ENCODE peak calls at places on chromosomes 13 and 19, in nine cellular contexts. Z is anterior cingulate cortex; T is GM23338; S is osteocyte; L is retina; P is stimulated activated CD4-positive, alpha-beta T cell treated with anti-CD3 and anti-CD28 coated beads, Interleukin-1b, Interleukin-23, amount 100 ng/mL, for 24 hours; F is left cardiac atrium; O is CD8-positive, alpha-beta T cell; J is dorsolateral prefrontal cortex. K is an unnamed sample.

GRCh38 chr13:41668130-41668757 is 210.9 kb downstream of the RGCC start:
- DNase-seq in F (peak; percentile 31), P (no peak), Z (peak; percentile 36), L (peak; percentile 69), T (peak; percentile 91), S (no peak), O (peak; percentile 17), J (peak; percentile 44), K (no peak)

GRCh38 chr13:98223741-98224140 is 46.7 kb upstream of the RNF113B start:
- DNase-seq in L (no peak), T (no peak), O (no peak), S (no peak), P (no peak), J (no peak), F (no peak), Z (no peak), K (no peak)

GRCh38 chr13:111488466-111489132 is 168.2 kb downstream of the TEX29 start:
- DNase-seq in L (no peak), F (no peak), J (no peak), Z (no peak), S (peak; percentile 75), P (no peak), T (no peak), O (no peak), K (no peak)

GRCh38 chr13:40043759-40044158 is 388.3 kb downstream of the COG6 start:
- DNase-seq in S (no peak), Z (no peak), T (no peak), F (no peak), P (no peak), L (no peak), J (no peak), O (no peak), K (no peak)

GRCh38 chr13:30466841-30467252 is 1.1 kb upstream of the HMGB1 start:
- DNase-seq in O (no peak), L (no peak), Z (no peak), S (no peak), P (no peak), J (no peak), F (no peak), T (no peak), K (no peak)

GRCh38 chr19:45250216-45250831 is 747 bp upstream of the MARK4 start:
- DNase-seq in F (no peak), P (no peak), Z (no peak), T (peak; percentile 37), L (no peak), S (no peak), J (no peak), O (no peak), K (no peak)

GRCh38 chr19:46015961-46016425 is 6.9 kb downstream of the PGLYRP1 start:
- DNase-seq in Z (no peak), L (no peak), S (no peak), J (no peak), T (peak; percentile 56), F (no peak), O (peak; percentile 22), P (no peak), K (peak; percentile 43)

GRCh38 chr13:79492313-79492798 is 11.4 kb downstream of the NDFIP2 start:
- DNase-seq in O (no peak), S (no peak), P (no peak), F (no peak), L (no peak), J (no peak), Z (no peak), T (peak; percentile 38), K (no peak)

GRCh38 chr19:30373593-30373992 is 1.4 kb downstream of the ZNF536 start:
- DNase-seq in O (no peak), L (no peak), P (no peak), S (no peak), Z (peak; percentile 24), F (no peak), T (peak; percentile 91), J (no peak), K (no peak)

GRCh38 chr13:111363591-111363990 is 43.1 kb downstream of the TEX29 start:
- DNase-seq in J (no peak), T (no peak), L (no peak), O (no peak), Z (no peak), S (no peak), F (no peak), P (no peak), K (no peak)

GRCh38 chr13:105069106-105069505 is 1466.4 kb downstream of the EFNB2 start:
- DNase-seq in Z (no peak), O (no peak), S (no peak), J (no peak), L (no peak), P (no peak), T (no peak), F (no peak), K (no peak)

GRCh38 chr19:38003427-38004099 is 96.6 kb downstream of the SIPA1L3 start:
- DNase-seq in O (no peak), F (peak; percentile 82), T (peak; percentile 84), S (peak; percentile 89), J (peak; percentile 70), L (peak; percentile 82), Z (peak; percentile 56), P (no peak), K (peak; percentile 76)

GRCh38 chr19:9584073-9584833 is at the start of gene ZNF121:
- DNase-seq in P (peak; percentile 67), O (peak; percentile 68), J (peak; percentile 89), Z (peak; percentile 81), L (peak; percentile 98), S (peak; percentile 94), T (peak; percentile 97), F (peak; percentile 91), K (peak; percentile 89)

GRCh38 chr19:44819246-44819832 is 10.4 kb downstream of the BCAM start:
- DNase-seq in J (no peak), P (no peak), O (no peak), T (no peak), S (no peak), F (no peak), Z (no peak), L (no peak), K (no peak)

GRCh38 chr19:53076984-53077383 is 26.2 kb downstream of the ZNF160 start:
- DNase-seq in Z (peak; percentile 63), O (no peak), S (no peak), J (peak; percentile 81), F (peak; percentile 72), P (no peak), T (peak; percentile 97), L (peak; percentile 64), K (peak; percentile 83)

GRCh38 chr13:109348514-109349340 is 437.7 kb downstream of the IRS2 start:
- DNase-seq in J (no peak), P (no peak), O (no peak), Z (no peak), F (no peak), T (no peak), L (no peak), S (no peak), K (no peak)

GRCh38 chr19:14061081-14061749 is 661 bp downstream of the PALM3 start:
- DNase-seq in Z (no peak), P (no peak), L (no peak), S (no peak), O (no peak), T (no peak), F (no peak), J (no peak), K (no peak)

GRCh38 chr19:1312732-1313694 is 27.3 kb downstream of the EFNA2 start:
- DNase-seq in J (no peak), T (no peak), P (no peak), O (no peak), L (no peak), F (no peak), Z (no peak), S (no peak), K (no peak)

GRCh38 chr19:56727731-56728130 is 56.2 kb upstream of the ZNF835 start:
- DNase-seq in F (no peak), S (no peak), J (peak; percentile 50), L (peak; percentile 55), P (no peak), Z (peak; percentile 26), T (no peak), O (no peak), K (no peak)